ENCODE peak calls at places on chromosomes 6 and 20, in five cellular contexts. W, X, I, K and C are unnamed samples.

GRCh38 chr20:12435254-12435653 is 517.6 kb downstream of the BTBD3 start:
- DNase-seq in K (no peak), W (no peak), X (no peak), I (no peak), C (no peak)

GRCh38 chr6:39044181-39044580 is 4.4 kb upstream of the GLP1R start:
- DNase-seq in W (no peak), I (no peak), K (no peak), X (no peak), C (no peak)

GRCh38 chr6:32087574-32088486 is 21.3 kb downstream of the TNXB start:
- DNase-seq in W (peak; percentile 40), I (peak; percentile 51), X (peak; percentile 85), K (peak; percentile 91), C (peak; percentile 98)

GRCh38 chr6:134175532-134176282 is 123.3 kb upstream of the SLC2A12 start:
- DNase-seq in X (peak; percentile 85), I (no peak), W (peak; percentile 20), K (peak; percentile 84), C (no peak)

GRCh38 chr6:108364470-108364869 is 69.6 kb downstream of the AFG1L start:
- DNase-seq in W (no peak), I (no peak), K (no peak), X (no peak), C (no peak)

GRCh38 chr20:11853359-11853758 is 64.3 kb upstream of the BTBD3 start:
- DNase-seq in W (no peak), I (no peak), X (no peak), K (no peak), C (no peak)

GRCh38 chr20:54624701-54625472 is 149.5 kb downstream of the DOK5 start:
- DNase-seq in I (no peak), K (no peak), X (no peak), W (no peak), C (no peak)

GRCh38 chr6:132122871-132123270 is 171.7 kb upstream of the CCN2 start:
- DNase-seq in K (peak; percentile 95), X (no peak), I (no peak), W (no peak), C (no peak)

GRCh38 chr6:164108869-164109769 is 694.6 kb downstream of the QKI start:
- DNase-seq in K (peak; percentile 72), X (no peak), I (no peak), W (peak; percentile 84), C (no peak)

GRCh38 chr6:110656492-110656891 is 158.8 kb downstream of the CDK19 start:
- DNase-seq in X (no peak), W (no peak), I (no peak), K (no peak), C (no peak)

GRCh38 chr6:170026272-170027110 is 264.4 kb downstream of the DLL1 start:
- DNase-seq in X (peak; percentile 88), K (no peak), I (no peak), W (no peak), C (no peak)